ENCODE peak calls at places on chromosomes 1 and 21, in ten cellular contexts. A is DMS153; E is AG09309; I is RPMI7951; H is T-helper 2 cell; W is activated CD4-positive, alpha-beta T cell treated with anti-CD3 and anti-CD28 coated beads, Interleukin-2, amount 50 U/mL, for 1 hour; J is A172; Y is left ventricle myocardium superior; Z is germinal center; T is LoVo. O is an unnamed sample.

GRCh38 chr1:177568702-177569101 is 397.9 kb downstream of the BRINP2 start:
- DNase-seq in J (no peak), A (no peak), Z (no peak), E (no peak), I (no peak), Y (no peak), T (no peak), W (no peak), H (no peak), O (no peak)

GRCh38 chr1:58249371-58249728 is 297.2 kb downstream of the OMA1 start:
- DNase-seq in Z (no peak), H (no peak), W (no peak), Y (no peak), T (no peak), J (no peak), E (no peak), A (no peak), I (no peak), O (no peak)

GRCh38 chr21:34967509-34968289 is 81.4 kb downstream of the RUNX1 start:
- DNase-seq in T (no peak), H (peak), J (peak), W (no peak), I (peak), Y (no peak), Z (no peak), E (no peak), A (no peak), O (peak)

GRCh38 chr1:28792644-28793121 is 19.3 kb upstream of the OPRD1 start:
- DNase-seq in E (no peak), A (no peak), W (no peak), I (no peak), T (no peak), Y (no peak), Z (no peak), J (no peak), H (no peak), O (no peak)

GRCh38 chr1:52167014-52167753 is 25.3 kb downstream of the ZFYVE9 start:
- DNase-seq in W (no peak), H (no peak), T (no peak), I (no peak), A (no peak), Y (no peak), J (no peak), Z (no peak), E (no peak), O (no peak)

GRCh38 chr1:45172015-45172414 is 34.4 kb downstream of the ZSWIM5 start:
- DNase-seq in H (no peak), Z (no peak), W (no peak), E (no peak), Y (no peak), T (peak), J (no peak), A (peak), I (no peak), O (no peak)

GRCh38 chr1:110370827-110371226 is 20.0 kb downstream of the SLC16A4 start:
- DNase-seq in E (peak), I (peak), T (no peak), H (no peak), Y (no peak), A (no peak), J (peak), Z (no peak), W (no peak), O (peak)

GRCh38 chr1:160707171-160708109 is 4.2 kb downstream of the CD48 start:
- DNase-seq in J (no peak), Z (peak), Y (no peak), E (no peak), W (no peak), T (no peak), A (no peak), H (peak), I (no peak), O (no peak)

GRCh38 chr1:85244271-85245053 is 15.0 kb downstream of the C1orf52 start:
- DNase-seq in W (no peak), I (peak), E (peak), Y (no peak), J (peak), H (no peak), T (peak), Z (no peak), A (no peak), O (no peak)

GRCh38 chr1:160539896-160540858 is 17.1 kb upstream of the SLAMF6 start:
- DNase-seq in A (peak), W (peak), E (no peak), I (no peak), H (peak), Z (peak), J (peak), T (peak), Y (no peak), O (no peak)

GRCh38 chr1:29382851-29383588 is 146.7 kb downstream of the PTPRU start:
- DNase-seq in W (no peak), J (no peak), T (no peak), Y (no peak), A (no peak), E (no peak), H (no peak), Z (no peak), I (no peak), O (no peak)

GRCh38 chr1:211378844-211379243 is 52.2 kb downstream of the TRAF5 start:
- DNase-seq in W (no peak), A (no peak), J (peak), I (peak), Z (no peak), E (peak), H (no peak), Y (no peak), T (no peak), O (peak)

GRCh38 chr1:228459091-228459993 is 27.8 kb upstream of the RNF187 start:
- DNase-seq in A (peak), H (peak), Z (peak), J (peak), Y (peak), W (peak), I (peak), T (peak), E (peak), O (peak)

GRCh38 chr1:186297439-186297838 is 77.6 kb downstream of the TPR start:
- DNase-seq in Y (no peak), H (no peak), I (no peak), E (no peak), J (no peak), W (no peak), Z (no peak), T (no peak), A (no peak), O (no peak)

GRCh38 chr1:64494659-64495058 is 24.7 kb downstream of the CACHD1 start:
- DNase-seq in I (no peak), E (no peak), Z (no peak), Y (no peak), A (no peak), W (no peak), H (no peak), J (no peak), T (no peak), O (no peak)

GRCh38 chr1:239816090-239816812 is 275.4 kb upstream of the FMN2 start:
- DNase-seq in T (peak), E (peak), H (no peak), I (peak), J (peak), W (no peak), Z (no peak), Y (no peak), A (no peak), O (peak)

GRCh38 chr21:44930543-44930981 is 9.3 kb upstream of the SLX9 start:
- DNase-seq in T (no peak), Z (peak), I (no peak), J (no peak), H (peak), A (no peak), E (no peak), W (peak), Y (peak), O (peak)

GRCh38 chr1:193726722-193727121 is 540.3 kb upstream of the B3GALT2 start:
- DNase-seq in T (no peak), Z (no peak), W (no peak), A (no peak), H (no peak), J (no peak), E (no peak), I (no peak), Y (no peak), O (no peak)

GRCh38 chr1:185971688-185972087 is 237.5 kb downstream of the HMCN1 start:
- DNase-seq in W (no peak), H (no peak), Y (no peak), E (no peak), A (no peak), J (peak), T (no peak), Z (no peak), I (peak), O (no peak)

GRCh38 chr1:15005116-15005515 is 148.4 kb upstream of the TMEM51 start:
- DNase-seq in E (no peak), J (peak), A (no peak), T (no peak), I (no peak), Y (no peak), H (no peak), Z (no peak), W (no peak), O (no peak)

GRCh38 chr1:162847839-162848453 is 13.0 kb downstream of the CCDC190 start:
- DNase-seq in I (peak), W (peak), Y (peak), T (peak), E (peak), H (peak), A (peak), Z (peak), J (peak), O (peak)

GRCh38 chr1:69246721-69247120 is 321.0 kb upstream of the LRRC7 start:
- DNase-seq in J (no peak), E (no peak), T (no peak), I (no peak), Y (no peak), Z (no peak), W (no peak), H (no peak), A (no peak), O (no peak)

GRCh38 chr1:151989131-151989868 is 4.4 kb downstream of the S100A10 start:
- DNase-seq in E (no peak), W (peak), A (no peak), H (no peak), I (peak), T (peak), J (peak), Y (peak), Z (no peak), O (no peak)

GRCh38 chr1:181493145-181493544 is 9.8 kb downstream of the CACNA1E start:
- DNase-seq in E (no peak), W (no peak), I (no peak), A (no peak), J (no peak), Z (no peak), H (no peak), T (no peak), Y (no peak), O (no peak)

GRCh38 chr1:175221548-175222175 is 29.1 kb upstream of the KIAA0040 start:
- DNase-seq in H (no peak), Z (no peak), E (no peak), Y (peak), A (no peak), J (peak), T (no peak), I (no peak), W (no peak), O (no peak)

GRCh38 chr1:206040328-206040727 is 12.6 kb upstream of the RHEX start:
- DNase-seq in W (no peak), Y (no peak), E (no peak), Z (no peak), J (no peak), T (no peak), I (no peak), H (no peak), A (no peak), O (no peak)

GRCh38 chr1:225468270-225469020 is 40.6 kb upstream of the LBR start:
- DNase-seq in T (no peak), E (no peak), W (no peak), Z (no peak), H (no peak), Y (no peak), A (no peak), J (no peak), I (no peak), O (no peak)